ENCODE peak calls at places on chromosomes 12 and 14, in eight cellular contexts. One of them, this sample, is unnamed.
A peak's percentile ranks its signal among the peaks of the same experiment; 100 is the strongest.

GRCh38 chr12:68891141-68891540 is 41.8 kb downstream of the CPM start:
- DNase-seq in left ventricle myocardium inferior: no peak
- DNase-seq in NCI-H1105: no peak
- DNase-seq in tibial nerve: no peak
- DNase-seq in activated naive CD4-positive, alpha-beta T cell: no peak
- DNase-seq in EH: no peak
- DNase-seq in hepatic stellate cell: no peak
- DNase-seq in amygdala: no peak
- DNase-seq in this sample: no peak

GRCh38 chr12:80271770-80272169 is 172.3 kb upstream of the PTPRQ start:
- DNase-seq in left ventricle myocardium inferior: no peak
- DNase-seq in NCI-H1105: no peak
- DNase-seq in tibial nerve: no peak
- DNase-seq in activated naive CD4-positive, alpha-beta T cell: no peak
- DNase-seq in EH: no peak
- DNase-seq in hepatic stellate cell: no peak
- DNase-seq in amygdala: no peak
- DNase-seq in this sample: no peak

GRCh38 chr12:132484891-132485441 is 5.0 kb upstream of the FBRSL1 start:
- DNase-seq in left ventricle myocardium inferior: no peak
- DNase-seq in NCI-H1105: no peak
- DNase-seq in tibial nerve: no peak
- DNase-seq in activated naive CD4-positive, alpha-beta T cell: no peak
- DNase-seq in EH: no peak
- DNase-seq in hepatic stellate cell: no peak
- DNase-seq in amygdala: no peak
- DNase-seq in this sample: no peak

GRCh38 chr14:103028772-103029171 is 28.6 kb downstream of the CDC42BPB start:
- DNase-seq in left ventricle myocardium inferior: no peak
- DNase-seq in NCI-H1105: no peak
- DNase-seq in tibial nerve: no peak
- DNase-seq in activated naive CD4-positive, alpha-beta T cell: no peak
- DNase-seq in EH: no peak
- DNase-seq in hepatic stellate cell: no peak
- DNase-seq in amygdala: no peak
- DNase-seq in this sample: no peak

GRCh38 chr12:115354007-115354452 is 670.1 kb upstream of the TBX3 start:
- DNase-seq in left ventricle myocardium inferior: no peak
- DNase-seq in NCI-H1105: no peak
- DNase-seq in tibial nerve: peak; percentile 36
- DNase-seq in activated naive CD4-positive, alpha-beta T cell: no peak
- DNase-seq in EH: peak; percentile 98
- DNase-seq in hepatic stellate cell: peak; percentile 82
- DNase-seq in amygdala: no peak
- DNase-seq in this sample: no peak

GRCh38 chr14:68794856-68795601 is 2.2 kb upstream of the ZFP36L1 start:
- DNase-seq in left ventricle myocardium inferior: no peak
- DNase-seq in NCI-H1105: no peak
- DNase-seq in tibial nerve: no peak
- DNase-seq in activated naive CD4-positive, alpha-beta T cell: no peak
- DNase-seq in EH: peak; percentile 98
- DNase-seq in hepatic stellate cell: peak; percentile 84
- DNase-seq in amygdala: no peak
- DNase-seq in this sample: peak; percentile 57

GRCh38 chr14:97077253-97077653 is 280.1 kb downstream of the VRK1 start:
- DNase-seq in left ventricle myocardium inferior: peak; percentile 37
- DNase-seq in NCI-H1105: no peak
- DNase-seq in tibial nerve: peak; percentile 16
- DNase-seq in activated naive CD4-positive, alpha-beta T cell: no peak
- DNase-seq in EH: no peak
- DNase-seq in hepatic stellate cell: no peak
- DNase-seq in amygdala: peak; percentile 40
- DNase-seq in this sample: no peak

GRCh38 chr12:65962921-65963883 is 138.9 kb downstream of the HMGA2 start:
- DNase-seq in left ventricle myocardium inferior: no peak
- DNase-seq in NCI-H1105: no peak
- DNase-seq in tibial nerve: no peak
- DNase-seq in activated naive CD4-positive, alpha-beta T cell: no peak
- DNase-seq in EH: no peak
- DNase-seq in hepatic stellate cell: no peak
- DNase-seq in amygdala: peak; percentile 2
- DNase-seq in this sample: no peak

GRCh38 chr12:4220489-4220888 is 53.1 kb upstream of the CCND2 start:
- DNase-seq in left ventricle myocardium inferior: no peak
- DNase-seq in NCI-H1105: no peak
- DNase-seq in tibial nerve: no peak
- DNase-seq in activated naive CD4-positive, alpha-beta T cell: no peak
- DNase-seq in EH: no peak
- DNase-seq in hepatic stellate cell: no peak
- DNase-seq in amygdala: no peak
- DNase-seq in this sample: no peak

GRCh38 chr14:68518910-68519686 is 273.8 kb downstream of the ZFP36L1 start:
- DNase-seq in left ventricle myocardium inferior: peak; percentile 41
- DNase-seq in NCI-H1105: no peak
- DNase-seq in tibial nerve: no peak
- DNase-seq in activated naive CD4-positive, alpha-beta T cell: no peak
- DNase-seq in EH: no peak
- DNase-seq in hepatic stellate cell: no peak
- DNase-seq in amygdala: no peak
- DNase-seq in this sample: no peak

GRCh38 chr12:16299403-16299802 is 21.9 kb upstream of the SLC15A5 start:
- DNase-seq in left ventricle myocardium inferior: no peak
- DNase-seq in NCI-H1105: no peak
- DNase-seq in tibial nerve: no peak
- DNase-seq in activated naive CD4-positive, alpha-beta T cell: no peak
- DNase-seq in EH: no peak
- DNase-seq in hepatic stellate cell: no peak
- DNase-seq in amygdala: peak; percentile 2
- DNase-seq in this sample: no peak